ENCODE peak calls at places on chromosomes 3 and 15, in six cellular contexts. One of them, this sample, is unnamed.

GRCh38 chr3:186142556-186142955 is 33.7 kb upstream of the ETV5 start:
- DNase-seq in NCI-H1436: no peak
- DNase-seq in T1000: no peak
- DNase-seq in stomach: no peak
- DNase-seq in BE2C: no peak
- DNase-seq in cardiac muscle cell: no peak
- DNase-seq in this sample: no peak

GRCh38 chr15:79025201-79025600 is 65.4 kb downstream of the RASGRF1 start:
- DNase-seq in stomach: no peak
- DNase-seq in T1000: no peak
- DNase-seq in cardiac muscle cell: peak; percentile 14
- DNase-seq in BE2C: peak; percentile 59
- DNase-seq in NCI-H1436: peak; percentile 4
- DNase-seq in this sample: no peak

GRCh38 chr3:49713336-49714105 is 6.0 kb downstream of the AMIGO3 start:
- DNase-seq in T1000: no peak
- DNase-seq in cardiac muscle cell: no peak
- DNase-seq in NCI-H1436: no peak
- DNase-seq in BE2C: no peak
- DNase-seq in stomach: no peak
- DNase-seq in this sample: no peak

GRCh38 chr3:114829786-114830185 is 317.3 kb downstream of the ZBTB20 start:
- DNase-seq in T1000: no peak
- DNase-seq in NCI-H1436: no peak
- DNase-seq in cardiac muscle cell: no peak
- DNase-seq in stomach: no peak
- DNase-seq in BE2C: no peak
- DNase-seq in this sample: no peak

GRCh38 chr3:149448331-149448831 is 26.1 kb upstream of the TM4SF4 start:
- DNase-seq in stomach: no peak
- DNase-seq in BE2C: no peak
- DNase-seq in NCI-H1436: no peak
- DNase-seq in T1000: no peak
- DNase-seq in cardiac muscle cell: no peak
- DNase-seq in this sample: no peak

GRCh38 chr3:105513042-105513441 is 146.3 kb downstream of the ALCAM start:
- DNase-seq in BE2C: no peak
- DNase-seq in NCI-H1436: no peak
- DNase-seq in stomach: no peak
- DNase-seq in cardiac muscle cell: no peak
- DNase-seq in T1000: no peak
- DNase-seq in this sample: no peak

GRCh38 chr3:21839592-21839991 is 88.6 kb upstream of the ZNF385D start:
- DNase-seq in cardiac muscle cell: peak; percentile 87
- DNase-seq in stomach: no peak
- DNase-seq in NCI-H1436: no peak
- DNase-seq in BE2C: no peak
- DNase-seq in T1000: peak; percentile 77
- DNase-seq in this sample: peak; percentile 29

GRCh38 chr3:5428607-5429516 is 241.4 kb downstream of the EDEM1 start:
- DNase-seq in stomach: no peak
- DNase-seq in BE2C: no peak
- DNase-seq in cardiac muscle cell: no peak
- DNase-seq in NCI-H1436: peak; percentile 3
- DNase-seq in T1000: no peak
- DNase-seq in this sample: no peak

GRCh38 chr15:28456476-28457395 is 76.0 kb downstream of the GOLGA8G start:
- DNase-seq in stomach: no peak
- DNase-seq in T1000: no peak
- DNase-seq in BE2C: peak; percentile 12
- DNase-seq in NCI-H1436: no peak
- DNase-seq in cardiac muscle cell: no peak
- DNase-seq in this sample: peak; percentile 16

GRCh38 chr15:67144609-67145306 is 79.4 kb downstream of the SMAD3 start:
- DNase-seq in BE2C: no peak
- DNase-seq in stomach: no peak
- DNase-seq in T1000: no peak
- DNase-seq in cardiac muscle cell: no peak
- DNase-seq in NCI-H1436: no peak
- DNase-seq in this sample: no peak

GRCh38 chr3:52218953-52219650 is 6.3 kb downstream of the TLR9 start:
- DNase-seq in BE2C: no peak
- DNase-seq in T1000: no peak
- DNase-seq in stomach: peak; percentile 71
- DNase-seq in NCI-H1436: no peak
- DNase-seq in cardiac muscle cell: no peak
- DNase-seq in this sample: no peak

GRCh38 chr15:42650208-42651066 is 75.0 kb downstream of the STARD9 start:
- DNase-seq in BE2C: peak; percentile 67
- DNase-seq in stomach: peak; percentile 57
- DNase-seq in T1000: no peak
- DNase-seq in NCI-H1436: peak; percentile 22
- DNase-seq in cardiac muscle cell: peak; percentile 74
- DNase-seq in this sample: peak; percentile 84

GRCh38 chr3:127455541-127456450 is 134.7 kb downstream of the TPRA1 start:
- DNase-seq in BE2C: peak; percentile 91
- DNase-seq in NCI-H1436: peak; percentile 77
- DNase-seq in cardiac muscle cell: peak; percentile 86
- DNase-seq in T1000: no peak
- DNase-seq in stomach: peak; percentile 83
- DNase-seq in this sample: peak; percentile 84

GRCh38 chr3:35296533-35296932 is 342.8 kb upstream of the ARPP21 start:
- DNase-seq in NCI-H1436: no peak
- DNase-seq in stomach: no peak
- DNase-seq in BE2C: no peak
- DNase-seq in cardiac muscle cell: no peak
- DNase-seq in T1000: no peak
- DNase-seq in this sample: no peak

GRCh38 chr3:73784647-73785420 is 160.1 kb upstream of the PDZRN3 start:
- DNase-seq in stomach: no peak
- DNase-seq in NCI-H1436: no peak
- DNase-seq in T1000: no peak
- DNase-seq in BE2C: no peak
- DNase-seq in cardiac muscle cell: no peak
- DNase-seq in this sample: no peak

GRCh38 chr3:159266779-159267178 is 464.9 kb downstream of the MFSD1 start:
- DNase-seq in NCI-H1436: peak; percentile 18
- DNase-seq in BE2C: peak; percentile 76
- DNase-seq in stomach: no peak
- DNase-seq in cardiac muscle cell: peak; percentile 71
- DNase-seq in T1000: no peak
- DNase-seq in this sample: peak; percentile 38

GRCh38 chr3:132536442-132537153 is 60.5 kb upstream of the ACKR4 start:
- DNase-seq in BE2C: no peak
- DNase-seq in stomach: no peak
- DNase-seq in cardiac muscle cell: no peak
- DNase-seq in NCI-H1436: no peak
- DNase-seq in T1000: no peak
- DNase-seq in this sample: no peak

GRCh38 chr15:62391565-62392262 is 226.6 kb upstream of the C2CD4B start:
- DNase-seq in BE2C: peak; percentile 62
- DNase-seq in stomach: peak; percentile 50
- DNase-seq in cardiac muscle cell: peak; percentile 70
- DNase-seq in NCI-H1436: no peak
- DNase-seq in T1000: peak; percentile 34
- DNase-seq in this sample: peak; percentile 50

GRCh38 chr3:170007031-170007663 is 30.6 kb upstream of the GPR160 start:
- DNase-seq in BE2C: no peak
- DNase-seq in stomach: no peak
- DNase-seq in NCI-H1436: no peak
- DNase-seq in T1000: no peak
- DNase-seq in cardiac muscle cell: no peak
- DNase-seq in this sample: peak; percentile 47

GRCh38 chr3:85172001-85172400 is 213.2 kb downstream of the CADM2 start:
- DNase-seq in T1000: no peak
- DNase-seq in NCI-H1436: no peak
- DNase-seq in stomach: no peak
- DNase-seq in BE2C: no peak
- DNase-seq in cardiac muscle cell: no peak
- DNase-seq in this sample: no peak

GRCh38 chr3:44198265-44198956 is 43.3 kb upstream of the TOPAZ1 start:
- DNase-seq in stomach: peak; percentile 72
- DNase-seq in T1000: peak; percentile 38
- DNase-seq in NCI-H1436: peak; percentile 46
- DNase-seq in BE2C: peak; percentile 64
- DNase-seq in cardiac muscle cell: peak; percentile 88
- DNase-seq in this sample: peak; percentile 83

GRCh38 chr3:56291953-56292352 is 176.3 kb downstream of the ERC2 start:
- DNase-seq in cardiac muscle cell: no peak
- DNase-seq in BE2C: no peak
- DNase-seq in NCI-H1436: no peak
- DNase-seq in T1000: no peak
- DNase-seq in stomach: no peak
- DNase-seq in this sample: no peak

GRCh38 chr3:46359748-46360509 is 6.0 kb downstream of the CCR2 start:
- DNase-seq in stomach: no peak
- DNase-seq in T1000: no peak
- DNase-seq in BE2C: no peak
- DNase-seq in cardiac muscle cell: no peak
- DNase-seq in NCI-H1436: peak; percentile 11
- DNase-seq in this sample: peak; percentile 35

GRCh38 chr3:78048698-78049097 is 1008.8 kb downstream of the ROBO2 start:
- DNase-seq in T1000: no peak
- DNase-seq in stomach: no peak
- DNase-seq in BE2C: no peak
- DNase-seq in cardiac muscle cell: no peak
- DNase-seq in NCI-H1436: no peak
- DNase-seq in this sample: no peak

GRCh38 chr3:102790742-102791141 is 355.9 kb downstream of the ZPLD1 start:
- DNase-seq in cardiac muscle cell: no peak
- DNase-seq in stomach: no peak
- DNase-seq in T1000: no peak
- DNase-seq in BE2C: no peak
- DNase-seq in NCI-H1436: no peak
- DNase-seq in this sample: no peak

GRCh38 chr3:66195347-66195783 is 25.4 kb upstream of the SLC25A26 start:
- DNase-seq in NCI-H1436: no peak
- DNase-seq in T1000: no peak
- DNase-seq in cardiac muscle cell: peak; percentile 26
- DNase-seq in BE2C: peak; percentile 90
- DNase-seq in stomach: peak; percentile 66
- DNase-seq in this sample: peak; percentile 74

GRCh38 chr3:13718000-13718399 is 161.9 kb downstream of the WNT7A start:
- DNase-seq in BE2C: no peak
- DNase-seq in T1000: no peak
- DNase-seq in stomach: peak; percentile 7
- DNase-seq in NCI-H1436: no peak
- DNase-seq in cardiac muscle cell: no peak
- DNase-seq in this sample: peak; percentile 1

GRCh38 chr3:78003090-78003489 is 963.2 kb downstream of the ROBO2 start:
- DNase-seq in T1000: peak; percentile 16
- DNase-seq in BE2C: peak; percentile 26
- DNase-seq in cardiac muscle cell: no peak
- DNase-seq in NCI-H1436: no peak
- DNase-seq in stomach: no peak
- DNase-seq in this sample: no peak

GRCh38 chr3:157353657-157354056 is 83.0 kb upstream of the PTX3 start:
- DNase-seq in cardiac muscle cell: no peak
- DNase-seq in BE2C: no peak
- DNase-seq in T1000: no peak
- DNase-seq in stomach: no peak
- DNase-seq in NCI-H1436: no peak
- DNase-seq in this sample: no peak

GRCh38 chr3:168877899-168878298 is 782.2 kb upstream of the GOLIM4 start:
- DNase-seq in NCI-H1436: no peak
- DNase-seq in cardiac muscle cell: no peak
- DNase-seq in T1000: no peak
- DNase-seq in BE2C: no peak
- DNase-seq in stomach: peak; percentile 33
- DNase-seq in this sample: no peak

GRCh38 chr3:58335432-58335947 is 2.8 kb downstream of the PXK start:
- DNase-seq in T1000: no peak
- DNase-seq in cardiac muscle cell: no peak
- DNase-seq in stomach: no peak
- DNase-seq in BE2C: no peak
- DNase-seq in NCI-H1436: no peak
- DNase-seq in this sample: no peak

GRCh38 chr3:115071611-115072010 is 75.5 kb downstream of the ZBTB20 start:
- DNase-seq in stomach: no peak
- DNase-seq in NCI-H1436: no peak
- DNase-seq in cardiac muscle cell: no peak
- DNase-seq in T1000: no peak
- DNase-seq in BE2C: no peak
- DNase-seq in this sample: no peak

GRCh38 chr3:140883428-140883827 is 58.2 kb upstream of the SLC25A36 start:
- DNase-seq in stomach: no peak
- DNase-seq in cardiac muscle cell: no peak
- DNase-seq in T1000: no peak
- DNase-seq in BE2C: no peak
- DNase-seq in NCI-H1436: no peak
- DNase-seq in this sample: no peak

This sample was measured in testis.